ENCODE peak calls at places on chromosome 15, in four cellular contexts. One of them, this sample, is unnamed. For H3K4me1, the result is how much of the 10 kb centered on the place peaks cover.

GRCh38 chr15:64559243-64559642 is 98.9 kb downstream of the ZNF609 start:
- DNase-seq in H1: no peak
- DNase-seq in neuronal stem cell: no peak
- DNase-seq in tibial artery: no peak
- DNase-seq in this sample: no peak

GRCh38 chr15:33581032-33581431 is 270.3 kb downstream of the RYR3 start:
- DNase-seq in H1: no peak
- DNase-seq in neuronal stem cell: no peak
- DNase-seq in tibial artery: no peak
- DNase-seq in this sample: no peak

GRCh38 chr15:73674587-73674986 is 9.6 kb upstream of the CD276 start:
- DNase-seq in H1: no peak
- DNase-seq in neuronal stem cell: no peak
- DNase-seq in tibial artery: no peak
- DNase-seq in this sample: no peak

GRCh38 chr15:33298631-33299030 is 12.1 kb upstream of the RYR3 start:
- DNase-seq in H1: no peak
- DNase-seq in neuronal stem cell: no peak
- DNase-seq in tibial artery: no peak
- DNase-seq in this sample: no peak

GRCh38 chr15:74229686-74230085 is 6.4 kb upstream of the CCDC33 start:
- DNase-seq in H1: no peak
- DNase-seq in neuronal stem cell: no peak
- DNase-seq in tibial artery: no peak
- DNase-seq in this sample: no peak

GRCh38 chr15:90031231-90031791 is 30.2 kb downstream of the ZNF710 start:
- DNase-seq in H1: no peak
- DNase-seq in neuronal stem cell: no peak
- DNase-seq in tibial artery: peak
- DNase-seq in this sample: no peak

GRCh38 chr15:93955197-93955596 is 276.2 kb upstream of the MCTP2 start:
- DNase-seq in H1: no peak
- DNase-seq in neuronal stem cell: no peak
- DNase-seq in tibial artery: no peak
- DNase-seq in this sample: no peak

GRCh38 chr15:89640245-89640644 is 15.0 kb downstream of the KIF7 start:
- DNase-seq in H1: no peak
- DNase-seq in neuronal stem cell: no peak
- DNase-seq in tibial artery: no peak
- DNase-seq in this sample: no peak

GRCh38 chr15:93066834-93067648 is 22.0 kb downstream of the RGMA start:
- DNase-seq in H1: no peak
- DNase-seq in neuronal stem cell: no peak
- DNase-seq in tibial artery: peak
- DNase-seq in this sample: no peak

GRCh38 chr15:84001655-84002054 is 233.9 kb upstream of the GOLGA6L4 start:
- DNase-seq in H1: no peak
- DNase-seq in neuronal stem cell: no peak
- DNase-seq in tibial artery: no peak
- DNase-seq in this sample: no peak

GRCh38 chr15:98304366-98304765 is 343.9 kb downstream of the ARRDC4 start:
- DNase-seq in H1: no peak
- DNase-seq in neuronal stem cell: no peak
- DNase-seq in tibial artery: no peak
- DNase-seq in this sample: no peak

GRCh38 chr15:34331809-34332208 is 5.8 kb downstream of the SLC12A6 start:
- DNase-seq in H1: no peak
- DNase-seq in neuronal stem cell: no peak
- DNase-seq in tibial artery: no peak
- DNase-seq in this sample: no peak

GRCh38 chr15:20357139-20358065 is 184.2 kb downstream of the GOLGA6L6 start:
- DNase-seq in H1: no peak
- DNase-seq in neuronal stem cell: no peak
- DNase-seq in tibial artery: no peak
- DNase-seq in this sample: no peak

GRCh38 chr15:26001201-26001600 is 138.1 kb upstream of the ATP10A start:
- DNase-seq in H1: no peak
- DNase-seq in neuronal stem cell: no peak
- DNase-seq in tibial artery: no peak
- DNase-seq in this sample: no peak

GRCh38 chr15:57916695-57917094 is 148.8 kb downstream of the ALDH1A2 start:
- DNase-seq in H1: no peak
- DNase-seq in neuronal stem cell: no peak
- DNase-seq in tibial artery: no peak
- DNase-seq in this sample: no peak

GRCh38 chr15:42843699-42844098 is 76.9 kb downstream of the TTBK2 start:
- DNase-seq in H1: no peak
- DNase-seq in neuronal stem cell: no peak
- DNase-seq in tibial artery: no peak
- DNase-seq in this sample: no peak

GRCh38 chr15:84727429-84727828 is 11.5 kb upstream of the SEC11A start:
- DNase-seq in H1: no peak
- DNase-seq in neuronal stem cell: no peak
- DNase-seq in tibial artery: no peak
- DNase-seq in this sample: no peak

GRCh38 chr15:40747685-40748631 is 7.1 kb downstream of the RMDN3 start:
- DNase-seq in H1: no peak
- DNase-seq in neuronal stem cell: no peak
- DNase-seq in tibial artery: no peak
- DNase-seq in this sample: no peak

GRCh38 chr15:97482521-97482920 is 478.0 kb upstream of the ARRDC4 start:
- DNase-seq in H1: no peak
- DNase-seq in neuronal stem cell: no peak
- DNase-seq in tibial artery: no peak
- DNase-seq in this sample: peak

GRCh38 chr15:90690585-90690984 is 26.6 kb upstream of the BLM start:
- DNase-seq in H1: no peak
- DNase-seq in neuronal stem cell: no peak
- DNase-seq in tibial artery: no peak
- DNase-seq in this sample: no peak

GRCh38 chr15:64842986-64843561 is 1.4 kb downstream of the PLEKHO2 start:
- DNase-seq in H1: no peak
- DNase-seq in neuronal stem cell: no peak
- DNase-seq in tibial artery: peak
- DNase-seq in this sample: no peak

GRCh38 chr15:75696854-75697259 is 15.8 kb downstream of the CSPG4 start:
- DNase-seq in H1: no peak
- DNase-seq in neuronal stem cell: no peak
- DNase-seq in tibial artery: no peak
- DNase-seq in this sample: no peak

GRCh38 chr15:93037341-93038063 is 51.5 kb downstream of the RGMA start:
- DNase-seq in H1: no peak
- DNase-seq in neuronal stem cell: no peak
- DNase-seq in tibial artery: peak
- DNase-seq in this sample: no peak

GRCh38 chr15:43352693-43353382 is 18.0 kb downstream of the ZSCAN29 start:
- DNase-seq in H1: no peak
- DNase-seq in neuronal stem cell: no peak
- DNase-seq in tibial artery: no peak
- DNase-seq in this sample: no peak

GRCh38 chr15:36905908-36906307 is 194.4 kb downstream of the MEIS2 start:
- DNase-seq in H1: no peak
- DNase-seq in neuronal stem cell: no peak
- DNase-seq in tibial artery: no peak
- DNase-seq in this sample: no peak

GRCh38 chr15:48965972-48966371 is 2.3 kb upstream of the SHC4 start:
- DNase-seq in H1: no peak
- DNase-seq in neuronal stem cell: no peak
- DNase-seq in tibial artery: no peak
- DNase-seq in this sample: no peak

GRCh38 chr15:52114256-52114655 is 1.7 kb upstream of the BCL2L10 start:
- DNase-seq in H1: no peak
- DNase-seq in neuronal stem cell: no peak
- DNase-seq in tibial artery: no peak
- DNase-seq in this sample: no peak

GRCh38 chr15:31390777-31391486 is 64.3 kb downstream of the KLF13 start:
- DNase-seq in H1: no peak
- DNase-seq in neuronal stem cell: no peak
- DNase-seq in tibial artery: no peak
- DNase-seq in this sample: no peak

GRCh38 chr15:56128081-56128480 is 115.6 kb downstream of the RFX7 start:
- DNase-seq in H1: no peak
- DNase-seq in neuronal stem cell: no peak
- DNase-seq in tibial artery: no peak
- DNase-seq in this sample: no peak

GRCh38 chr15:36707884-36708430 is 128.5 kb downstream of the CDIN1 start:
- DNase-seq in H1: no peak
- DNase-seq in neuronal stem cell: no peak
- DNase-seq in tibial artery: no peak
- DNase-seq in this sample: no peak

GRCh38 chr15:63465104-63465503 is 39.3 kb upstream of the USP3 start:
- DNase-seq in H1: no peak
- DNase-seq in neuronal stem cell: no peak
- DNase-seq in tibial artery: no peak
- DNase-seq in this sample: no peak

GRCh38 chr15:93089855-93090305 is 869 bp upstream of the RGMA start:
- DNase-seq in H1: no peak
- DNase-seq in neuronal stem cell: no peak
- DNase-seq in tibial artery: peak
- DNase-seq in this sample: no peak

GRCh38 chr15:44726568-44727461 is 9.5 kb upstream of the TRIM69 start:
- DNase-seq in H1: no peak
- DNase-seq in neuronal stem cell: no peak
- DNase-seq in tibial artery: peak
- DNase-seq in this sample: no peak
- H3K4me1 ChIP-seq in H1: under half
- H3K4me1 ChIP-seq in neuronal stem cell: under half
- H3K4me1 ChIP-seq in tibial artery: under half
- H3K4me1 ChIP-seq in this sample: under half

GRCh38 chr15:78881681-78882080 is 9.0 kb downstream of the MORF4L1 start:
- DNase-seq in H1: no peak
- DNase-seq in neuronal stem cell: no peak
- DNase-seq in tibial artery: no peak
- DNase-seq in this sample: no peak

GRCh38 chr15:78880828-78881227 is 8.1 kb downstream of the MORF4L1 start:
- DNase-seq in H1: no peak
- DNase-seq in neuronal stem cell: no peak
- DNase-seq in tibial artery: no peak
- DNase-seq in this sample: no peak

GRCh38 chr15:78880242-78880533 is 7.5 kb downstream of the MORF4L1 start:
- DNase-seq in H1: no peak
- DNase-seq in neuronal stem cell: no peak
- DNase-seq in tibial artery: no peak
- DNase-seq in this sample: no peak

GRCh38 chr15:78878356-78878755 is 5.7 kb downstream of the MORF4L1 start:
- DNase-seq in H1: no peak
- DNase-seq in neuronal stem cell: no peak
- DNase-seq in tibial artery: no peak
- DNase-seq in this sample: no peak

DNA sequence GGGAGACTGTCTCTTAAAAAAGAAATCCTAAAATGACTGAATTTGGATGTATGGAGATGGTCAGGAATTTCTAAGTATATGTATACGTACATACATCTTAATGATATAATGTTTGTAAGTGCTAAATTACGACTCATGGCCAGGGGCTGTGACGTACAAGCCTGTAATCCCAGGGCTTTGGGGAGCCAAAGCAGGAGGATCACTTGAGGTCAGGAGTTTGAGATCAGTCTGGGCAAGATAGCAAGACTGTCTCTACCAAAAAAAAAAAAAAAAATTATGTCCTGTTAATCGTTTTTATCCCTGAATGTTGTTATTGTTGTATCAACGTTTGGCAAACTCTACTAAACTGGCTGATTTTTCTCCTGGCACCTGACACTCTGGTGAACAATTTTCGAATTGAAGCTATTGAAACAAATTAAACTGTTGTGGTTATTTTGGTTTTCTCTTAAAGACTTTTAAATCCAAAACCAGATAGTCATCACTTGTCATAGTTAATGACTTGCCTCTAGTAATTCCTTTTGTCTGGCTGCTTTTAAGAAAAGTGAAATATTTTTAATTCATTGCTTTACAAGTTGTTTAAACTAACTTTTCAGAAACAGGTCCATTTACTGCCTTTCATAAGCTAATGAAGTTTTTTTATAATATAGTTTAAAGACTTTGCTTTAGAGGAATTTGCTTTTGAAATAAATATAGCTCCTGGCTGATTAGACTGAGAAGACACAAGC is 7.0 kb downstream of the MORF4L1 start:
- DNase-seq in H1: no peak
- DNase-seq in neuronal stem cell: no peak
- DNase-seq in tibial artery: no peak
- DNase-seq in this sample: no peak
- H3K4me3 ChIP-seq in H1: no peak
- H3K4me3 ChIP-seq in neuronal stem cell: no peak
- H3K4me3 ChIP-seq in tibial artery: no peak
- H3K4me3 ChIP-seq in this sample: no peak

GRCh38 chr15:66634540-66634939 is 67.5 kb upstream of the SMAD6 start:
- DNase-seq in H1: no peak
- DNase-seq in neuronal stem cell: no peak
- DNase-seq in tibial artery: no peak
- DNase-seq in this sample: no peak
- H3K4me1 ChIP-seq in H1: under half
- H3K4me1 ChIP-seq in neuronal stem cell: under half
- H3K4me1 ChIP-seq in tibial artery: under half
- H3K4me1 ChIP-seq in this sample: under half

DNA sequence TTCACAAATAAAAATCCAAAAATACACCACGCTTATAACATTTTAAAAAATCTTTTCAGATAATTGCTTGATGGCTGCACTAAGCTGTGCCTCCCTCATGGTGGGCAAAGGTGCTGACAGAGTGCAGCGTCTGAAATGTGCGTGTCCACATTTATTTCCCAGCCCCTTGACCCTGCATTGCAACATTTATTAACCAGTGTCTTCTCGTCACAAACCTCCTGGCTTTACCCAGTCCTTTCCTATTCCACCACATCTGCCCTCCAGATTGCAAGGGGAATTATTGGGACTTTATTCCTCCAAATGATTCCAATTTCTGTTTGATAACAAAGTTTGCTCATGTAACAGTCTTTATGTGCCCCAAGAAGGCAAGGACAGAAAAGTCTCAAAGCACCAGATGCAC is 5.5 kb downstream of the RASGRP1 start:
- DNase-seq in H1: no peak
- DNase-seq in neuronal stem cell: no peak
- DNase-seq in tibial artery: no peak
- DNase-seq in this sample: no peak
- H3K4me3 ChIP-seq in H1: no peak
- H3K4me3 ChIP-seq in neuronal stem cell: no peak
- H3K4me3 ChIP-seq in tibial artery: no peak
- H3K4me3 ChIP-seq in this sample: no peak

GRCh38 chr15:101448336-101448735 is 41.2 kb downstream of the PCSK6 start:
- DNase-seq in H1: no peak
- DNase-seq in neuronal stem cell: no peak
- DNase-seq in tibial artery: no peak
- DNase-seq in this sample: no peak
- H3K4me1 ChIP-seq in H1: under half
- H3K4me1 ChIP-seq in neuronal stem cell: under half
- H3K4me1 ChIP-seq in tibial artery: under half
- H3K4me1 ChIP-seq in this sample: under half

GRCh38 chr15:91706366-91707032 is 147.0 kb upstream of the SLCO3A1 start:
- DNase-seq in H1: peak
- DNase-seq in neuronal stem cell: peak
- DNase-seq in tibial artery: peak
- DNase-seq in this sample: peak
- H3K4me3 ChIP-seq in H1: no peak
- H3K4me3 ChIP-seq in neuronal stem cell: no peak
- H3K4me3 ChIP-seq in tibial artery: no peak
- H3K4me3 ChIP-seq in this sample: no peak